ENCODE peak calls at places on chromosome 2, in nine cellular contexts. One of them, this sample, is unnamed.
A peak's percentile ranks its signal among the peaks of the same experiment; 100 is the strongest.

GRCh38 chr2:23429036-23429435 is 44.1 kb downstream of the KLHL29 start:
- DNase-seq in GM04504: no peak
- DNase-seq in stomach: no peak
- DNase-seq in HTR-8/SVneo: no peak
- DNase-seq in NCI-H1417 treated with DMSO at 0.1 percent for 48 hours: no peak
- DNase-seq in endothelial cell of umbilical vein: no peak
- DNase-seq in GM23248: no peak
- DNase-seq in T-helper 9 cell: no peak
- DNase-seq in AG08395: no peak
- DNase-seq in this sample: no peak

GRCh38 chr2:110984654-110985053 is 136.1 kb upstream of the BCL2L11 start:
- DNase-seq in GM04504: no peak
- DNase-seq in stomach: no peak
- DNase-seq in HTR-8/SVneo: no peak
- DNase-seq in NCI-H1417 treated with DMSO at 0.1 percent for 48 hours: no peak
- DNase-seq in endothelial cell of umbilical vein: no peak
- DNase-seq in GM23248: no peak
- DNase-seq in T-helper 9 cell: no peak
- DNase-seq in AG08395: no peak
- DNase-seq in this sample: no peak

GRCh38 chr2:170073288-170073687 is 104.7 kb upstream of the MYO3B start:
- DNase-seq in GM04504: peak; percentile 44
- DNase-seq in stomach: peak; percentile 50
- DNase-seq in HTR-8/SVneo: no peak
- DNase-seq in NCI-H1417 treated with DMSO at 0.1 percent for 48 hours: no peak
- DNase-seq in endothelial cell of umbilical vein: peak; percentile 96
- DNase-seq in GM23248: peak; percentile 52
- DNase-seq in T-helper 9 cell: no peak
- DNase-seq in AG08395: peak; percentile 21
- DNase-seq in this sample: no peak

GRCh38 chr2:221635949-221636348 is 63.8 kb upstream of the EPHA4 start:
- DNase-seq in GM04504: no peak
- DNase-seq in stomach: no peak
- DNase-seq in HTR-8/SVneo: no peak
- DNase-seq in NCI-H1417 treated with DMSO at 0.1 percent for 48 hours: no peak
- DNase-seq in endothelial cell of umbilical vein: no peak
- DNase-seq in GM23248: no peak
- DNase-seq in T-helper 9 cell: no peak
- DNase-seq in AG08395: no peak
- DNase-seq in this sample: peak; percentile 6

GRCh38 chr2:191845248-191845715 is 1.6 kb downstream of the CAVIN2 start:
- DNase-seq in GM04504: no peak
- DNase-seq in stomach: no peak
- DNase-seq in HTR-8/SVneo: no peak
- DNase-seq in NCI-H1417 treated with DMSO at 0.1 percent for 48 hours: no peak
- DNase-seq in endothelial cell of umbilical vein: peak; percentile 42
- DNase-seq in GM23248: no peak
- DNase-seq in T-helper 9 cell: no peak
- DNase-seq in AG08395: no peak
- DNase-seq in this sample: peak; percentile 66

GRCh38 chr2:29766191-29766590 is 155.2 kb downstream of the ALK start:
- DNase-seq in GM04504: no peak
- DNase-seq in stomach: no peak
- DNase-seq in HTR-8/SVneo: no peak
- DNase-seq in NCI-H1417 treated with DMSO at 0.1 percent for 48 hours: no peak
- DNase-seq in endothelial cell of umbilical vein: no peak
- DNase-seq in GM23248: peak; percentile 79
- DNase-seq in T-helper 9 cell: no peak
- DNase-seq in AG08395: peak; percentile 72
- DNase-seq in this sample: no peak

GRCh38 chr2:213125646-213126347 is 25.6 kb downstream of the IKZF2 start:
- DNase-seq in GM04504: no peak
- DNase-seq in stomach: no peak
- DNase-seq in HTR-8/SVneo: no peak
- DNase-seq in NCI-H1417 treated with DMSO at 0.1 percent for 48 hours: no peak
- DNase-seq in endothelial cell of umbilical vein: no peak
- DNase-seq in GM23248: peak; percentile 45
- DNase-seq in T-helper 9 cell: no peak
- DNase-seq in AG08395: peak; percentile 18
- DNase-seq in this sample: no peak

GRCh38 chr2:192243488-192243887 is 48.8 kb upstream of the TMEFF2 start:
- DNase-seq in GM04504: no peak
- DNase-seq in stomach: no peak
- DNase-seq in HTR-8/SVneo: no peak
- DNase-seq in NCI-H1417 treated with DMSO at 0.1 percent for 48 hours: no peak
- DNase-seq in endothelial cell of umbilical vein: no peak
- DNase-seq in GM23248: peak; percentile 56
- DNase-seq in T-helper 9 cell: no peak
- DNase-seq in AG08395: peak; percentile 10
- DNase-seq in this sample: no peak

GRCh38 chr2:95231723-95232122 is 24.4 kb downstream of the ZNF892 start:
- DNase-seq in GM04504: peak; percentile 58
- DNase-seq in stomach: peak; percentile 81
- DNase-seq in HTR-8/SVneo: peak; percentile 96
- DNase-seq in NCI-H1417 treated with DMSO at 0.1 percent for 48 hours: peak; percentile 46
- DNase-seq in endothelial cell of umbilical vein: peak; percentile 45
- DNase-seq in GM23248: peak; percentile 69
- DNase-seq in T-helper 9 cell: no peak
- DNase-seq in AG08395: peak; percentile 85
- DNase-seq in this sample: peak; percentile 85